ENCODE peak calls at places on chromosome 20, in six cellular contexts. H is NCI-H1694 treated with DMSO at 0.1 percent for 48 hours; A is upper lobe of left lung; G is NCI-H345; N is neural crest cell; S is stimulated activated naive CD8-positive, alpha-beta T cell treated with anti-CD3 and anti-CD28 coated beads, Interleukin-15, Interleukin-2, amounts not matched to agents 100 U/mL and 50 U/mL, for 24 hours. M is an unnamed sample.

GRCh38 chr20:50625986-50626677 is 65.2 kb downstream of the RIPOR3 start:
- DNase-seq in H (peak; percentile 11), A (peak; percentile 25), G (peak; percentile 32), N (no peak), S (peak; percentile 43), M (no peak)

GRCh38 chr20:1108437-1108920 is 9.9 kb upstream of the PSMF1 start:
- DNase-seq in H (peak; percentile 13), A (peak; percentile 59), G (peak; percentile 55), N (peak; percentile 53), S (peak; percentile 62), M (peak; percentile 67)

GRCh38 chr20:9200620-9201019 is 131.7 kb downstream of the PLCB4 start:
- DNase-seq in H (no peak), A (no peak), G (no peak), N (no peak), S (no peak), M (no peak)

GRCh38 chr20:34971038-34971872 is 15.6 kb downstream of the MYH7B start:
- DNase-seq in H (no peak), A (no peak), G (no peak), N (no peak), S (no peak), M (no peak)

GRCh38 chr20:59566631-59567524 is 37.5 kb upstream of the PHACTR3 start:
- DNase-seq in H (no peak), A (no peak), G (no peak), N (no peak), S (no peak), M (no peak)

GRCh38 chr20:33896509-33896908 is 85.4 kb downstream of the CHMP4B start:
- DNase-seq in H (no peak), A (no peak), G (no peak), N (no peak), S (no peak), M (no peak)

GRCh38 chr20:21344961-21345360 is 41.8 kb downstream of the XRN2 start:
- DNase-seq in H (no peak), A (no peak), G (no peak), N (no peak), S (no peak), M (no peak)

GRCh38 chr20:15789083-15789482 is 784.2 kb downstream of the KIF16B start:
- DNase-seq in H (no peak), A (no peak), G (no peak), N (no peak), S (no peak), M (no peak)

GRCh38 chr20:34921436-34921835 is 34.2 kb downstream of the GSS start:
- DNase-seq in H (no peak), A (no peak), G (no peak), N (no peak), S (no peak), M (no peak)

GRCh38 chr20:48339147-48339985 is 488.4 kb downstream of the PREX1 start:
- DNase-seq in H (no peak), A (no peak), G (no peak), N (no peak), S (no peak), M (no peak)

M was measured in retina.